ENCODE peak calls at places on chromosomes 4 and X, in six cellular contexts. R is astrocyte, B is fibroblast of lung, H is OCI-LY7, C is HCT116, P is SK-N-SH. G is an unnamed sample.

GRCh38 chr4:100933628-100934027 is 413.7 kb downstream of the PPP3CA start:
- DNase-seq in R (no peak), B (peak; percentile 20), H (no peak), P (no peak), C (no peak), G (peak; percentile 82)

GRCh38 chr4:81314196-81314896 is 99.3 kb upstream of the PRKG2 start:
- DNase-seq in C (no peak), H (peak; percentile 74), R (no peak), B (peak; percentile 99), P (no peak), G (peak; percentile 81)

GRCh38 chr4:139419388-139419914 is 34.5 kb upstream of the RAB33B start:
- DNase-seq in C (no peak), B (peak; percentile 62), R (peak; percentile 94), P (no peak), H (peak; percentile 21), G (peak; percentile 72)

GRCh38 chr4:156021298-156021697 is 67.6 kb upstream of the CTSO start:
- DNase-seq in B (no peak), R (no peak), C (no peak), P (no peak), H (no peak), G (no peak)

GRCh38 chr4:73662709-73663546 is 42.7 kb upstream of the RASSF6 start:
- DNase-seq in P (no peak), C (peak; percentile 21), H (peak; percentile 41), R (peak; percentile 50), B (peak; percentile 83), G (peak; percentile 80)

GRCh38 chr4:63986253-63986652 is 423.0 kb downstream of the TECRL start:
- DNase-seq in R (no peak), C (no peak), P (no peak), H (no peak), B (no peak), G (no peak)

GRCh38 chr4:128565565-128566186 is 243.8 kb upstream of the JADE1 start:
- DNase-seq in B (peak; percentile 55), P (peak; percentile 42), R (no peak), C (peak; percentile 46), H (peak; percentile 33), G (peak; percentile 21)

GRCh38 chr4:106587558-106587957 is 219.0 kb upstream of the GIMD1 start:
- DNase-seq in P (no peak), R (peak; percentile 83), C (no peak), H (no peak), B (no peak), G (peak; percentile 86)

GRCh38 chr4:140666889-140667614 is 89.1 kb downstream of the TBC1D9 start:
- DNase-seq in R (no peak), B (no peak), H (no peak), C (no peak), P (no peak), G (no peak)

GRCh38 chr4:176193126-176193525 is 2.3 kb downstream of the SPATA4 start:
- DNase-seq in H (no peak), R (peak; percentile 51), P (no peak), C (no peak), B (peak; percentile 58), G (peak; percentile 85)

GRCh38 chr4:148052448-148052847 is 320.6 kb downstream of the ARHGAP10 start:
- DNase-seq in B (peak; percentile 31), R (no peak), P (no peak), H (peak; percentile 46), C (no peak), G (no peak)

GRCh38 chrX:20063716-20064351 is 52.9 kb downstream of the MAP7D2 start:
- DNase-seq in B (no peak), H (peak; percentile 18), R (no peak), P (no peak), C (no peak), G (peak; percentile 48)

GRCh38 chrX:117957128-117957527 is 159.5 kb downstream of the KLHL13 start:
- DNase-seq in C (no peak), B (peak; percentile 2), P (no peak), R (peak; percentile 55), H (no peak), G (no peak)

GRCh38 chrX:46770006-46770816 is 11.3 kb upstream of the SLC9A7 start:
- DNase-seq in P (no peak), H (no peak), R (peak; percentile 48), B (peak; percentile 47), C (no peak), G (peak; percentile 69)

GRCh38 chrX:112910418-112910817 is 69.8 kb upstream of the AMOT start:
- DNase-seq in P (no peak), C (no peak), R (no peak), B (no peak), H (no peak), G (no peak)

GRCh38 chr4:125952631-125953030 is 637.9 kb downstream of the FAT4 start:
- DNase-seq in B (no peak), P (no peak), H (no peak), R (no peak), C (no peak), G (no peak)

GRCh38 chr4:82381661-82382284 is 8.0 kb upstream of the HNRNPD start:
- DNase-seq in P (no peak), R (no peak), B (no peak), C (no peak), H (no peak), G (peak; percentile 69)

GRCh38 chr4:36088542-36088941 is 155.8 kb downstream of the ARAP2 start:
- DNase-seq in C (no peak), P (no peak), R (peak; percentile 42), H (no peak), B (no peak), G (no peak)

GRCh38 chrX:115560211-115560977 is 580 bp upstream of the PLS3 start:
- DNase-seq in R (peak; percentile 57), C (peak; percentile 48), H (no peak), P (no peak), B (no peak), G (no peak)

GRCh38 chr4:10075953-10076391 is 40.6 kb downstream of the WDR1 start:
- DNase-seq in B (no peak), C (no peak), P (no peak), H (no peak), R (no peak), G (peak; percentile 34)
- H4K20me1 ChIP-seq in B (no peaks in the 10 kb centered on the region), C (no peaks in the 10 kb centered on the region), P (peaks cover 64% of the 10 kb centered on the region), H (no peaks in the 10 kb centered on the region), R (peaks cover 94% of the 10 kb centered on the region), G (no peaks in the 10 kb centered on the region)

DNA sequence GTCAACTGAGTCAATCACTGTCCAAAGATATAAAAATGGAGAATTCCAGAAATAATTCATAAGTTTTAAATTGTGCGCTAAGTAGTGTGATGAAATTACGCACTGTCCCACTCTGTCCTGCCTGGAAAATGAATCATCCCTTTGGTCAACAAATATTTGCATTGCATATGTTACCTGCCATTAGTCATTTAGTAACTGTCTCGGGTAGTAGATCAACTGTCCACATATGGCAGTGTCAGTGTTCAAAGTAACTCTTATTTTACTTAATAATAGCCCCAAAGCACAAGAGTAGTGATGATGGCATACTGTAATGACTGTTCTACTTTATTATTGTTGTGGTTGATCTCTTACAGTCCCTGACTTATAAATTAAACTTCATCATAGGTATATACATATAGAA is 3.4 kb downstream of the YTHDC1 start:
- DNase-seq in B (no peak), H (no peak), R (no peak), P (no peak), C (no peak), G (peak; percentile 33)
- H4K20me1 ChIP-seq in B (peaks cover 3% of the 10 kb centered on the region), H (peaks cover 60% of the 10 kb centered on the region), R (peaks cover 75% of the 10 kb centered on the region), P (peaks cover 76% of the 10 kb centered on the region), C (peaks cover 19% of the 10 kb centered on the region), G (peaks cover 31% of the 10 kb centered on the region)

GRCh38 chr4:38004887-38005286 is 44.7 kb downstream of the PTTG2 start:
- DNase-seq in P (no peak), H (no peak), R (no peak), B (no peak), C (no peak), G (no peak)
- H4K20me1 ChIP-seq in P (no peaks in the 10 kb centered on the region), H (peaks cover 54% of the 10 kb centered on the region), R (peaks cover 69% of the 10 kb centered on the region), B (no peaks in the 10 kb centered on the region), C (peaks cover 2% of the 10 kb centered on the region), G (no peaks in the 10 kb centered on the region)

GRCh38 chrX:48948589-48948988 is 8.8 kb downstream of the OTUD5 start:
- DNase-seq in H (no peak), B (no peak), R (no peak), C (no peak), P (no peak), G (no peak)
- H4K20me1 ChIP-seq in H (no peaks in the 10 kb centered on the region), B (no peaks in the 10 kb centered on the region), R (peaks cover 54% of the 10 kb centered on the region), C (no peaks in the 10 kb centered on the region), P (peaks cover 89% of the 10 kb centered on the region), G (no peaks in the 10 kb centered on the region)

GRCh38 chr4:87024181-87024580 is 89.4 kb downstream of the AFF1 start:
- DNase-seq in R (no peak), P (no peak), C (no peak), B (no peak), H (no peak), G (no peak)
- H4K20me1 ChIP-seq in R (peaks cover 56% of the 10 kb centered on the region), P (no peaks in the 10 kb centered on the region), C (no peaks in the 10 kb centered on the region), B (no peaks in the 10 kb centered on the region), H (peaks cover 5% of the 10 kb centered on the region), G (no peaks in the 10 kb centered on the region)

DNA sequence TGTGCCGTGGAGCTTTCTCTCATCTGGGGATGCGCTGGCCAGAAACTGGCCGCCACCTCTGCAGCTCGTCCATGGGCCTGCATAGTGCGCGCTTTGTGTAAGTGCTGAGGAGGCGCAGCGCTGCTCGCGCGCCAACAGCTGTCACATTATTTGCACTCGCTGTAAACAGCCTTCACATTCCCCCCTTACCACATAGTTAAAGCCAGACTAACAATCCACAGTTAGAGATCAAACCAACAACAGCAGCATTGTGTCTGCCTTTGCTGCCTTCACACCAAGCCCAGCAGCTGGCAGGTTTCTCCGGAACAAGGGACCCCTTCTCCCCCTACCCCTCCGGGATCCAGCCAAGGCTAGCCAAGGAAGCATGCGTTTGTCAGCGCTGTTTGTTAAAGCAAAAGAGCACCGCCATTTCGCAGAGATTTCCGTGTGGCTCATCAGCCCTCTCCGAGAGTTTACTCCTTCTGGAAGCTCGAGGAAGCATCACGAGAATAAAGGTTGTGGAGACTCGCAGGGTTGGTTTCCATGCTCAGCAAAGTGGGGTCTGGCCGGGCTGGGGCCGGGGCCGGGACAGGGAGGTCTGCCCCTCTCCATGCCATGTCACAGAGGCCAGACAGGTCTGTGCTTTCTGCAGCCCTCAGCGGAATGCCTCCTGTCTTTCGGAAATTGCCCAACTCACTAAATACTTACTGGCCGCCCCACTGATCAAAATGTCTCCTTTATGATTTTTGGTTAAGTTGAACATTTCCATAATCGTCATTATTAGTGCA is 11.0 kb downstream of the BCOR start:
- DNase-seq in C (no peak), H (no peak), R (no peak), P (no peak), B (peak; percentile 79), G (no peak)
- H4K20me1 ChIP-seq in C (peaks cover 12% of the 10 kb centered on the region), H (peaks cover 33% of the 10 kb centered on the region), R (peaks cover 80% of the 10 kb centered on the region), P (peaks cover 73% of the 10 kb centered on the region), B (no peaks in the 10 kb centered on the region), G (no peaks in the 10 kb centered on the region)

GRCh38 chr4:77050962-77051361 is 24.8 kb downstream of the CCNI start:
- DNase-seq in P (no peak), R (peak; percentile 56), B (no peak), H (no peak), C (no peak), G (no peak)

GRCh38 chr4:77047037-77047436 is 28.8 kb downstream of the CCNI start:
- DNase-seq in R (no peak), C (no peak), H (peak; percentile 40), P (peak; percentile 14), B (peak; percentile 54), G (peak; percentile 69)

DNA sequence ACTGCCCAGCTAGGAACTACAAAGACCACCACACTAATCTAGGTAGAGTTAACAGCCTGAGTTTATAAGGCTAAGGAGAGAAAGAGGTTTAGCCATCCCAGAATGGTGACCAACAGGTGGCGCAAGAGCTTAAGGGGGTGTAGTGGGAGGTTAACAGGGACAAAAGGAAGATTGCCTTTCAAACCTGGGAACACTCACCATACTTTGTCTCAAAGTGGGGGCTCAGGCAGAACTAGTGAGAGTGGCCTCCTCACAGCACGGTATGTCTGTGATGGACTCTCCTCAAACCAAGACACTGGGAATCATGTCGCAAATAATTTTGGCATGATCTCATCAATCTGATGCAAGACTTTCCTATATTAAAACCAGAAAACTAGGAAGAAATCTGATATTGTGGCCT is 23.4 kb downstream of the CCNI start:
- DNase-seq in P (no peak), H (peak; percentile 67), C (peak; percentile 48), B (peak; percentile 70), R (no peak), G (peak; percentile 71)
- H4K20me1 ChIP-seq in P (no peaks in the 10 kb centered on the region), H (no peaks in the 10 kb centered on the region), C (peaks cover 3% of the 10 kb centered on the region), B (no peaks in the 10 kb centered on the region), R (peaks cover 45% of the 10 kb centered on the region), G (no peaks in the 10 kb centered on the region)

G was measured in GM23248.